ENCODE peak calls at places on chromosomes 16 and 17, in four cellular contexts. N is K562, Q is H1, F is GM12878. X is an unnamed sample.

GRCh38 chr17:57993471-57994365 is 5.7 kb upstream of the VEZF1 start:
- DNase-seq in N (no peak), Q (no peak), F (no peak), X (no peak)

GRCh38 chr16:72429566-72430160 is 257.7 kb upstream of the PMFBP1 start:
- DNase-seq in N (no peak), Q (no peak), F (no peak), X (no peak)

GRCh38 chr16:84845496-84846002 is 25.8 kb downstream of the CRISPLD2 start:
- DNase-seq in N (peak), Q (no peak), F (no peak), X (peak)

GRCh38 chr17:66255112-66255511 is 25.9 kb upstream of the APOH start:
- DNase-seq in N (peak), Q (no peak), F (no peak), X (peak)

GRCh38 chr17:77316191-77316641 is 175.4 kb downstream of the SEC14L1 start:
- DNase-seq in N (no peak), Q (peak), F (no peak), X (peak)

GRCh38 chr17:9436629-9437028 is 139.0 kb downstream of the STX8 start:
- DNase-seq in N (no peak), Q (no peak), F (no peak), X (no peak)

GRCh38 chr16:24729967-24730815 is 740 bp downstream of the TNRC6A start:
- DNase-seq in N (peak), Q (no peak), F (no peak), X (peak)

GRCh38 chr16:4976079-4976478 is 17.9 kb downstream of the SEC14L5 start:
- DNase-seq in N (no peak), Q (no peak), F (peak), X (no peak)

GRCh38 chr16:379183-379960 is 2.4 kb downstream of the PGAP6 start:
- DNase-seq in N (no peak), Q (peak), F (no peak), X (no peak)

GRCh38 chr16:84593825-84594724 is 23.8 kb downstream of the COTL1 start:
- DNase-seq in N (peak), Q (no peak), F (peak), X (peak)

GRCh38 chr17:48626470-48627241 is 498 bp upstream of the HOXB9 start:
- DNase-seq in N (peak), Q (no peak), F (no peak), X (no peak)

GRCh38 chr17:2802574-2802973 is 6.3 kb downstream of the RAP1GAP2 start:
- DNase-seq in N (no peak), Q (no peak), F (no peak), X (no peak)

GRCh38 chr17:1727258-1727789 is 2.8 kb downstream of the WDR81 start:
- DNase-seq in N (no peak), Q (no peak), F (no peak), X (no peak)

GRCh38 chr16:69119536-69119935 is 12.9 kb downstream of the CHTF8 start:
- DNase-seq in N (no peak), Q (no peak), F (no peak), X (no peak)

GRCh38 chr16:585351-585750 is 4.5 kb upstream of the RAB40C start:
- DNase-seq in N (no peak), Q (no peak), F (no peak), X (peak)

GRCh38 chr16:53346-54236 is at the start of the genes POLR3K and SNRNP25:
- DNase-seq in N (peak), Q (peak), F (peak), X (peak)

GRCh38 chr17:34110315-34110714 is 144.8 kb upstream of the CCL2 start:
- DNase-seq in N (no peak), Q (no peak), F (no peak), X (peak)

GRCh38 chr16:56460101-56460500 is 8.7 kb downstream of the OGFOD1 start:
- DNase-seq in N (no peak), Q (no peak), F (no peak), X (no peak)

GRCh38 chr17:9537177-9537776 is 38.3 kb downstream of the STX8 start:
- DNase-seq in N (no peak), Q (no peak), F (no peak), X (no peak)

GRCh38 chr17:45338023-45338781 is 21.4 kb upstream of the MAP3K14 start:
- DNase-seq in N (no peak), Q (no peak), F (no peak), X (peak)

GRCh38 chr16:19305443-19305842 is 19.9 kb downstream of the CLEC19A start:
- DNase-seq in N (no peak), Q (no peak), F (no peak), X (no peak)

GRCh38 chr16:81582655-81583441 is 138.2 kb downstream of the CMIP start:
- DNase-seq in N (peak), Q (no peak), F (no peak), X (no peak)

GRCh38 chr16:84739349-84740124 is 39.7 kb downstream of the USP10 start:
- DNase-seq in N (no peak), Q (no peak), F (no peak), X (no peak)

GRCh38 chr17:33889766-33890165 is 365.3 kb upstream of the CCL2 start:
- DNase-seq in N (no peak), Q (no peak), F (no peak), X (no peak)

GRCh38 chr17:74935048-74935447 is 650 bp upstream of the OTOP3 start:
- DNase-seq in N (no peak), Q (no peak), F (no peak), X (no peak)

GRCh38 chr16:57643166-57643813 is 14.9 kb downstream of the ADGRG1 start:
- DNase-seq in N (no peak), Q (no peak), F (no peak), X (no peak)

GRCh38 chr17:79835470-79835899 is 3.8 kb downstream of the CBX4 start:
- DNase-seq in N (peak), Q (no peak), F (no peak), X (peak)

GRCh38 chr17:79534111-79534510 is 76.7 kb downstream of the RBFOX3 start:
- DNase-seq in N (no peak), Q (no peak), F (no peak), X (no peak)

GRCh38 chr17:50898369-50899004 is 32.3 kb upstream of the TOB1 start:
- DNase-seq in N (no peak), Q (no peak), F (no peak), X (no peak)

GRCh38 chr17:50899559-50900319 is 33.6 kb upstream of the TOB1 start:
- DNase-seq in N (no peak), Q (no peak), F (no peak), X (no peak)

GRCh38 chr17:50902768-50903353 is 36.7 kb upstream of the TOB1 start:
- DNase-seq in N (no peak), Q (no peak), F (no peak), X (no peak)

GRCh38 chr17:50899005-50899460 is 32.9 kb upstream of the TOB1 start:
- DNase-seq in N (no peak), Q (no peak), F (no peak), X (no peak)

GRCh38 chr17:50900383-50900892 is 34.3 kb upstream of the TOB1 start:
- DNase-seq in N (no peak), Q (no peak), F (no peak), X (no peak)
- H3K27ac ChIP-seq in N (no peak), Q (no peak), F (no peak), X (no peak)

DNA sequence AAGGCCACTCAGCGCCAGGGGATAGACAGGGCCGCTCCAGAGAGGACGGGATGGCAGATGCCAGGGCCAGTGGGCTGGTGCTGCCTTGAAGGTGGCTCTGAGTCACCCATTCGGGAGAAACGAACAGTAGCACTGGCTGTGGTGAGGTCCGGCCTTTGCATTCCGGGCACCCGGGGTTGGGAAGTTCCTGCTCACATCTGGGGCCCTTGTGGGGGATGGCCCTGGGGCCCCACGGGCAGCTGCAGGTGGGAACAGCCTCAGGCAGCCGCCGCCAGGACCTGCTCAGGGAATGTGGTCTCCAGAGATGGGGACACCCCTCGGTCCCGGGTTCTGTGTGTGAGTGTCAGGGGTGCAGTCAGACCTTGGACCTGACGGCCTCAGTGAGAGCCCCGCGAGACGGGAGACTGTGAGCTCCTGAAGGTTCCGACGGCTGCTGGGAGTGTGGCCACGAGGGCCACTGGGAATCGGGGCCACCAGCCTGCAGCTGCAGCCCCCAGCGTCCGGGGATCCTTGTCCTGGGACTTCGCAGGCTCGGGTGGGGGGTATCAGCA is 1.4 kb downstream of the CBFA2T3 start:
- DNase-seq in N (peak), Q (no peak), F (no peak), X (no peak)
- TF ChIP-seq POLR2AphosphoS5 in N (no peak), Q (no peak), F (no peak), X (no peak)

GRCh38 chr16:29025735-29026134 is 40.9 kb downstream of the LAT start:
- DNase-seq in N (no peak), Q (no peak), F (no peak), X (no peak)

GRCh38 chr16:29028457-29029167 is 43.8 kb downstream of the LAT start:
- DNase-seq in N (no peak), Q (no peak), F (no peak), X (no peak)

GRCh38 chr16:29030086-29030840 is 45.4 kb downstream of the LAT start:
- DNase-seq in N (no peak), Q (no peak), F (no peak), X (no peak)

GRCh38 chr16:29025218-29025617 is 40.4 kb downstream of the LAT start:
- DNase-seq in N (peak), Q (no peak), F (no peak), X (no peak)

DNA sequence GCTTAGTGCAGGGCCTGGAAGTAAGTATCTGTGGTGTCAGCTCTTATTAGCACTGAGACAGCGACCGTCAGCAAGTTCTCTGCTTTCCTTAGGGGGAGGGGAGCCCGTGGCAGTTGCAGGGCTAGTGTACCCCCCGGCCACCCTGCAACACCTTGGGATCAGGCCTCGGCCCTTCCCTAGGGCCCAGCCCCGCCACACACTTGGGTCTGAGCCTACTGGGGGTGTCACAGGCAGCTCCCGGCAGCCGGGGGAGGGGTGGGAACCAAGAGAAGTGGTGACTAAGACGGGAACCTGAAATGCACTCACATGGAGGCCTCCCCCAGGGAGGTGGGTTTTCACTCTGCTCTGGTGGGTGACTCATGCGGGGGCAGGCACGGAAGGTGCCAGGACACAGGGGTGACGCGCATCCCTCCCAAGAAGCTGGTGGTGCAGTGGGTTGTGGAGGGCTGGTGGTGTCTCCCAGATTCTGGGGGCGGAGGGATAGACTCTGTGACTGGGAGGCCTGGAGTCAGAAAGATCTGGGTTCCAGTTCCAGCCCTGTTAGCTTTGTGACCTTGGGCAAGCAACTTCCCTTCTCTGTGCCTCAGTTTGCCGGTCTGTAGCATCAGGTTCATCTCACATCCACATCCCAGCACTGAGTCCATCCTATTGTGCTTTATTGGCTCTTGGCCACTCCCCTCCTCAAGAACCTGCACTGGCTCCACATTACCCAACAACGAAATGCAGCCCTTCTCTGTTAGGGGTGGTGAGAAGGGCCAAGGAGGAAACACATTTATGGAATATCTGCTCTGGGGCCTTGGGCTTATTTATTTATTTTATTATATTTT is 44.5 kb downstream of the LAT start:
- DNase-seq in N (peak), Q (peak), F (no peak), X (no peak)
- TF ChIP-seq NRF1 in N (no peak), Q (no peak), F (no peak), X (no peak)

DNA sequence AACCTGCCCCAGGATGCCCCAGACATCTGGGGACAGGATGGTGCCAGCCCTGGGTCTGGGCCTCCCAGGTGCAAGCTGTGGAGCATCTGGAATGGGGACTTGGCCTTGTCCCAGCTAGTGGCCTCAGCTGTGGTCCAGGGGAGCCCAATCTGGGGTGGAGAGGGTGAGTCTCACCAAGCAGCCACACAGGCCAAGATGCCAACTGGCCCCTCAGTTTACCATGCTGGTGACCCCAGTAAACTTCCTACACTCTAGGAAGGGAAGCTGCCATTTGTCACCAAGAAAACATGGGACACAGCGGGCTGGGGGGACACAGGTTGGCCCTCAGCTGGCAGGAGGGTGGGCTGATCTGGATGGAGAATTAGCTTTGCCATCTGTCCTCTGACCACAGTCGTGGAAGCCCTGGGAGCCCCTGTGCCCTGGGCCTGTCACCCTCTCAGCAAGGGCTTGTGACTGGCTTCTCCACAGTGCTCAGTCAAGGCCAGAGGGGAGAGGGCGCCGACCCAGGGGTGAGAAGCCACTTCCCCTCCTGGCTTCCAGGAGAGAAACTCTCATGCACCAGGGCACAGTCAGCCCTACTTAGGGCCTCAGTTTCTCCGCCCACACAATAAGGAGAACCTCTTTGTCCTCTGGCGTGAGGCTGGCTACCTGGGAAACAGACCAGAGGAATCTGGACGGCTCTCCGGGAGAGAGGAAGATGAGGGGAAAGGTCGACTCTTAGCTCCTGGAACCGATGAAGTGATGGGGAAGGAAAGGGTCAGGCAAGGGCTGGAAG is 126.4 kb upstream of the SMURF2 start:
- DNase-seq in N (no peak), Q (no peak), F (no peak), X (no peak)
- H3K27ac ChIP-seq in N (no peak), Q (no peak), F (no peak), X (no peak)

GRCh38 chr17:29178750-29179231 is 1.4 kb downstream of the MYO18A start:
- DNase-seq in N (no peak), Q (no peak), F (no peak), X (no peak)

GRCh38 chr17:29175349-29175748 is 4.8 kb downstream of the MYO18A start:
- DNase-seq in N (no peak), Q (no peak), F (no peak), X (no peak)

GRCh38 chr17:29177541-29177870 is 2.7 kb downstream of the MYO18A start:
- DNase-seq in N (no peak), Q (no peak), F (no peak), X (no peak)

GRCh38 chr17:29177871-29178749 is 2.1 kb downstream of the MYO18A start:
- DNase-seq in N (peak), Q (no peak), F (no peak), X (no peak)

GRCh38 chr17:29176500-29177351 is 3.5 kb downstream of the MYO18A start:
- DNase-seq in N (peak), Q (peak), F (no peak), X (peak)
- TF ChIP-seq POLR2AphosphoS5 in N (peak), Q (no peak), F (no peak), X (no peak)

GRCh38 chr17:15498107-15498506 is 30.7 kb upstream of the CDRT4 start:
- DNase-seq in N (peak), Q (no peak), F (no peak), X (peak)
- TF ChIP-seq NRF1 in N (no peak), Q (no peak), F (no peak), X (no peak)

DNA sequence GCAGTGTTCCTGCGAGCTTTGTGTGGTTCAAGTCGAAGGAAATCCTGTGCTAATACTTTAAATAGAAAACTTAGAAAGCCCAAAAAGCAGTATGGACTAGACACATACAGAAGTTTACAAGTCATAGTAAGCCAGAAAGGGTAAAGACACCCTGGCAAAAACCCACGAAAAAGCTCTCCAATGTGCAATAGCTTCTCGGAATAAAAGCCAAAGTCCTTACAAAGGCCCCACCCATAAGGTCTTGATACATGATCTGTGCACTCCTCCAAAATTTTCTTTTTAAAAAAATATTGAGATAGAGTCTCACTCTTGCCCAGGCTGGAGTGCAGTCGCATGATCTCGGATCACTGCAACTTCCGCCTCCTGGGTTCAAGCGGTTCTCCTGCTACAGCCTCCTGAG is 10.3 kb downstream of the C16orf86 start:
- DNase-seq in N (no peak), Q (no peak), F (no peak), X (no peak)
- H3K27ac ChIP-seq in N (no peak), Q (no peak), F (no peak), X (no peak)

DNA sequence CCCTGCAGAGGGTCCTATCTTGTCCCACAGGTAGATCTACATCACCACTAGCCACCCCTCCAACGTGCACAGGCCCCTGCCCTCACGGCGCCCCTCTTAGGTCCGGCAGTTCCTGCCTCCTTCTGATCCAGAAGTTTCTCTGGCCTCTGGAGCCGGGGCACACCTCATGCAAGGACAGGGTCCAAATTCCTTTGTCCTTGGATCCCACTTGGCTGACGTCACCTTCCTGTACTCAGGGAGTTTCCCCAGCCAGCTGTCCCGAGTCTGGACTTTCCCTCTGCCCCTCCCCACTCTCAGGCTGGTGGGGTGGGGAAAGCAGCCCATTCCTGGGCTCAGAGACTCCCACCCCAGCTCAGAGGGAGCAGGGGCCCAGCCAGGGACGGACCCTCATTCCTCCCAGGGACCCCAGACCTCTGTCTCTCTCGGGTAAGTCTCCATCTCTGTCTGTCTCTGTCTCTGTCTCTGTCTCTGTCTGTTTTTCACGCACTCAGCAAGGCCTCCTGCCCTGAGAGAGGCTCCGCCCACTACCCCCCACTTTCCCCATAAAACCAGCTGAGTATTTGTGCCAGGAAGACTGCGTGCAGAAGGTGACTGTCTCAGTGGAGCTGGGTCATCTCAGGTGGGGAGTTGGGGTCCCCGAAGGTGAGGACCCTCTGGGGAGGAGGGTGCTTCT is at the start of gene IL32:
- DNase-seq in N (no peak), Q (no peak), F (no peak), X (no peak)
- TF ChIP-seq POLR2AphosphoS5 in N (no peak), Q (no peak), F (peak), X (no peak)

GRCh38 chr16:11105038-11105903 is 150.7 kb downstream of the SOCS1 start:
- DNase-seq in N (peak), Q (no peak), F (peak), X (peak)
- TF ChIP-seq NRF1 in N (peak), Q (no peak), F (no peak), X (no peak)

X was measured in SK-N-SH.